ENCODE peak calls at places on chromosomes 2 and 18, in nine cellular contexts. A is PC-3, M is choroid plexus epithelial cell, C is ovary, X is AG04449, Z is Peyer's patch, R is left ventricle myocardium inferior, S is bronchial epithelial cell, E is right atrium auricular region. N is an unnamed sample.

GRCh38 chr2:85988210-85988913 is 99.6 kb upstream of the ST3GAL5 start:
- DNase-seq in A (no peak), M (no peak), C (no peak), X (no peak), Z (peak; percentile 46), R (no peak), S (no peak), E (peak; percentile 58), N (no peak)

GRCh38 chr18:8439091-8439490 is 170.1 kb upstream of the RAB12 start:
- DNase-seq in A (peak; percentile 38), M (no peak), C (no peak), X (no peak), Z (no peak), R (no peak), S (no peak), E (no peak), N (no peak)

GRCh38 chr18:31760695-31761094 is at the start of gene SLC25A52:
- DNase-seq in A (no peak), M (no peak), C (peak; percentile 12), X (no peak), Z (no peak), R (no peak), S (no peak), E (no peak), N (no peak)

GRCh38 chr2:39632871-39633270 is 32.8 kb upstream of the TMEM178A start:
- DNase-seq in A (peak; percentile 35), M (peak; percentile 63), C (no peak), X (peak; percentile 16), Z (no peak), R (no peak), S (peak; percentile 88), E (no peak), N (peak; percentile 88)

GRCh38 chr18:9449580-9449979 is 25.7 kb upstream of the RALBP1 start:
- DNase-seq in A (no peak), M (peak; percentile 62), C (no peak), X (no peak), Z (no peak), R (no peak), S (no peak), E (no peak), N (peak; percentile 37)

GRCh38 chr2:206833291-206833690 is 67.9 kb downstream of the FASTKD2 start:
- DNase-seq in A (no peak), M (no peak), C (no peak), X (no peak), Z (no peak), R (no peak), S (no peak), E (no peak), N (no peak)

GRCh38 chr18:50853863-50854271 is 25.1 kb upstream of the ME2 start:
- DNase-seq in A (peak; percentile 29), M (peak; percentile 64), C (no peak), X (no peak), Z (peak; percentile 78), R (no peak), S (peak; percentile 98), E (no peak), N (no peak)

GRCh38 chr2:15722980-15723379 is 131.3 kb downstream of the DDX1 start:
- DNase-seq in A (no peak), M (no peak), C (no peak), X (no peak), Z (no peak), R (no peak), S (no peak), E (no peak), N (no peak)

GRCh38 chr2:219244789-219245147 is 476 bp downstream of the GLB1L start:
- DNase-seq in A (no peak), M (no peak), C (no peak), X (no peak), Z (no peak), R (no peak), S (no peak), E (no peak), N (no peak)

GRCh38 chr2:182318466-182319309 is 108.1 kb downstream of the PDE1A start:
- DNase-seq in A (no peak), M (peak; percentile 50), C (no peak), X (no peak), Z (no peak), R (no peak), S (peak; percentile 60), E (no peak), N (no peak)

GRCh38 chr18:62714671-62715438 is 486 bp upstream of the PHLPP1 start:
- DNase-seq in A (peak; percentile 98), M (peak; percentile 100), C (peak; percentile 100), X (peak; percentile 99), Z (peak; percentile 100), R (peak; percentile 99), S (peak; percentile 98), E (peak; percentile 99), N (peak; percentile 99)
- H3K4me3 ChIP-seq in A (peak overlapping the region; percentile 73), M (peak overlapping the region; percentile 83), C (peak overlapping the region; percentile 59), X (peak overlapping the region; percentile 76), Z (peak overlapping the region; percentile 80), R (peak overlapping the region; percentile 75), S (peak overlapping the region; percentile 75), E (peak overlapping the region; percentile 77), N (peak overlapping the region; percentile 66)

GRCh38 chr2:108396845-108397244 is 19.1 kb downstream of the SULT1C4 start:
- DNase-seq in A (peak; percentile 67), M (peak; percentile 71), C (no peak), X (no peak), Z (no peak), R (no peak), S (no peak), E (no peak), N (peak; percentile 7)
- TF ChIP-seq CTCF in A (peak; percentile 74), M (peak; percentile 60), C (no peak), X (no peak), Z (no peak), R (peak; percentile 18), S (peak; percentile 14), E (no peak), N (peak; percentile 48)

GRCh38 chr2:55010149-55010591 is 40.1 kb downstream of the RTN4 start:
- DNase-seq in A (peak; percentile 31), M (peak; percentile 67), C (no peak), X (no peak), Z (peak; percentile 85), R (no peak), S (peak; percentile 81), E (no peak), N (peak; percentile 11)
- H3K4me3 ChIP-seq in A (no peak overlapping the region), M (peak overlapping the region; percentile 25), C (peak overlapping the region; percentile 30), X (peak overlapping the region; percentile 34), Z (peak overlapping the region; percentile 19), R (peak overlapping the region; percentile 52), S (peak overlapping the region; percentile 15), E (peak overlapping the region; percentile 28), N (no peak overlapping the region)

GRCh38 chr2:77977486-77978063 is 455.4 kb upstream of the LRRTM4 start:
- DNase-seq in A (no peak), M (no peak), C (no peak), X (no peak), Z (no peak), R (no peak), S (no peak), E (no peak), N (no peak)
- TF ChIP-seq CTCF in A (no peak), M (no peak), C (no peak), X (no peak), Z (no peak), R (no peak), S (no peak), E (no peak), N (no peak)

GRCh38 chr2:149090706-149091105 is 52.2 kb downstream of the LYPD6B start:
- DNase-seq in A (no peak), M (no peak), C (no peak), X (no peak), Z (no peak), R (no peak), S (no peak), E (no peak), N (no peak)

GRCh38 chr2:149093579-149093978 is 55.1 kb downstream of the LYPD6B start:
- DNase-seq in A (no peak), M (no peak), C (no peak), X (no peak), Z (no peak), R (no peak), S (no peak), E (no peak), N (no peak)

GRCh38 chr2:149084924-149085795 is 46.7 kb downstream of the LYPD6B start:
- DNase-seq in A (no peak), M (peak; percentile 14), C (no peak), X (peak; percentile 63), Z (no peak), R (no peak), S (no peak), E (no peak), N (peak; percentile 54)

GRCh38 chr2:149087751-149088150 is 49.3 kb downstream of the LYPD6B start:
- DNase-seq in A (peak; percentile 34), M (peak; percentile 23), C (no peak), X (no peak), Z (no peak), R (no peak), S (peak; percentile 18), E (no peak), N (no peak)

DNA sequence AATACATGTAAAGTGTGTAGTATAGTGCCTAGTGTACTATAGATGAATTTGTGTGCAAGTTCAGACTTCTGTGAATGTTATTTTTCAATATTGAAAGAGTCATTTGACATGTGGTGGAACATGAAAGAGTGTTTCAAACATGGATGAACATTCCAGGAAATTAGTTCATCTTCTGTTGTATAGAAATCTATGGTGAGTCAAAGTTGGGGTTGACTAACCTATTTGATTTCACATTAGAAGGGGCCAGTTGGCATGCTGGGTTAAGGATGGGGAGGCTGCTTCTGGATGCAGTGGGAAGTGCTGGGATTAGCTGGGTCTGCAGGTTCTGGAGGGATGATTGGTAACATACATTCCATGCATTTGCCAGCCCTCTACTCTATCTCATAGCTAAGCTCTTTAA is 50.6 kb downstream of the LYPD6B start:
- DNase-seq in A (no peak), M (no peak), C (no peak), X (no peak), Z (no peak), R (no peak), S (peak; percentile 44), E (no peak), N (no peak)
- H3K4me3 ChIP-seq in A (no peak overlapping the region), M (no peak overlapping the region), C (no peak overlapping the region), X (no peak overlapping the region), Z (no peak overlapping the region), R (no peak overlapping the region), S (no peak overlapping the region), E (no peak overlapping the region), N (no peak overlapping the region)

DNA sequence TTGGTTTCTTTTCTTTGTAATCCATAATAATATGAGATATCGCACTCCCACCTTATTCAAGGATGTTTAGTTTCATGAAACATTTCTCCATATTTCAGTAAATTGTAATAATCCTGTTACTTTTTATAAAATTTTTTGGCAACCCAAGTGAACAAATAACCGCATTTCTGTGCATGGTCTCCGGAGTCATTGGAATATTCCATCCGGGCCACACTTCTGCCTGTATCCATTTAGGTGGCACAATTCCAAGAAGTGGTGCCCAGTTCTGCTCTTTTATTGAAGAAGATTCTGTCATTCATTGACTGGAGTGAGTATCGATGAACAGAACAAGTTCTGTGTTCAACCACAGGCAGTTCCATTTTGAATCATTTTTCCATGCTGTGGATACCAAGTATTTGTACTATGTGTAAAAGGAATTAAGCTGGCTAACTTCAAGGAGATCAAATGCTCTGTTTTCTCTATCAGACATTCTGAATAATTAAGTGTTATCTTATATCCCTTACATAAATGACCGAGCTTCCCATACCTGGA is 26.6 kb upstream of the ICOS start:
- DNase-seq in A (no peak), M (no peak), C (no peak), X (no peak), Z (no peak), R (no peak), S (no peak), E (no peak), N (no peak)
- TF ChIP-seq CTCF in A (peak; percentile 17), M (no peak), C (no peak), X (no peak), Z (no peak), R (no peak), S (no peak), E (peak; percentile 5), N (no peak)

N was measured in AG09309.